ENCODE peak calls at places on chromosomes 5 and 9, in eight cellular contexts. A, M, I, R, E, Y, P and H are unnamed samples.
A peak's percentile ranks its signal among the peaks of the same experiment; 100 is the strongest.

GRCh38 chr5:151733727-151734408 is 24.6 kb downstream of the ATOX1 start:
- DNase-seq in M (no peak), Y (no peak), I (peak; percentile 41), R (no peak), P (no peak), E (no peak), A (no peak), H (no peak)

GRCh38 chr5:138574744-138575193 is 432 bp downstream of the HSPA9 start:
- DNase-seq in A (no peak), P (no peak), M (no peak), I (peak; percentile 24), E (no peak), R (peak; percentile 29), Y (no peak), H (peak; percentile 69)

GRCh38 chr5:146751054-146751453 is 127.5 kb downstream of the PPP2R2B start:
- DNase-seq in I (no peak), M (no peak), E (no peak), Y (no peak), R (no peak), A (no peak), P (no peak), H (no peak)

GRCh38 chr9:125509476-125509875 is 197.5 kb downstream of the MAPKAP1 start:
- DNase-seq in Y (no peak), P (no peak), I (peak; percentile 87), E (no peak), A (no peak), R (no peak), M (no peak), H (no peak)

GRCh38 chr5:97751556-97751955 is 568.5 kb upstream of the RIOK2 start:
- DNase-seq in R (no peak), Y (no peak), M (no peak), E (no peak), P (no peak), A (no peak), I (peak; percentile 10), H (no peak)

GRCh38 chr5:122311400-122311887 is 593 bp upstream of the SNCAIP start:
- DNase-seq in M (peak; percentile 28), A (peak; percentile 10), I (no peak), Y (no peak), R (peak; percentile 24), E (no peak), P (no peak), H (no peak)

GRCh38 chr9:4796988-4797956 is 4.5 kb downstream of the RCL1 start:
- DNase-seq in E (peak; percentile 38), Y (peak; percentile 33), P (no peak), R (no peak), I (peak; percentile 43), M (no peak), A (no peak), H (no peak)

GRCh38 chr5:80686757-80687156 is 32.0 kb upstream of the DHFR start:
- DNase-seq in R (no peak), P (no peak), Y (no peak), M (no peak), A (no peak), I (peak; percentile 36), E (peak; percentile 2), H (no peak)

GRCh38 chr5:2163940-2164490 is 281.3 kb upstream of the IRX4 start:
- DNase-seq in I (no peak), A (no peak), E (no peak), P (no peak), Y (no peak), M (no peak), R (no peak), H (peak; percentile 46)

GRCh38 chr9:36867672-36868471 is 166.2 kb downstream of the PAX5 start:
- DNase-seq in R (no peak), M (no peak), I (no peak), P (peak; percentile 90), A (peak; percentile 72), Y (no peak), E (no peak), H (peak; percentile 61)

GRCh38 chr9:35948901-35949318 is 9.0 kb downstream of the OR2S2 start:
- DNase-seq in Y (no peak), P (no peak), A (no peak), E (no peak), R (no peak), M (no peak), I (no peak), H (no peak)

GRCh38 chr9:129936222-129936621 is 101.0 kb downstream of the USP20 start:
- DNase-seq in E (no peak), A (no peak), P (no peak), I (no peak), Y (no peak), M (no peak), R (no peak), H (no peak)

DNA sequence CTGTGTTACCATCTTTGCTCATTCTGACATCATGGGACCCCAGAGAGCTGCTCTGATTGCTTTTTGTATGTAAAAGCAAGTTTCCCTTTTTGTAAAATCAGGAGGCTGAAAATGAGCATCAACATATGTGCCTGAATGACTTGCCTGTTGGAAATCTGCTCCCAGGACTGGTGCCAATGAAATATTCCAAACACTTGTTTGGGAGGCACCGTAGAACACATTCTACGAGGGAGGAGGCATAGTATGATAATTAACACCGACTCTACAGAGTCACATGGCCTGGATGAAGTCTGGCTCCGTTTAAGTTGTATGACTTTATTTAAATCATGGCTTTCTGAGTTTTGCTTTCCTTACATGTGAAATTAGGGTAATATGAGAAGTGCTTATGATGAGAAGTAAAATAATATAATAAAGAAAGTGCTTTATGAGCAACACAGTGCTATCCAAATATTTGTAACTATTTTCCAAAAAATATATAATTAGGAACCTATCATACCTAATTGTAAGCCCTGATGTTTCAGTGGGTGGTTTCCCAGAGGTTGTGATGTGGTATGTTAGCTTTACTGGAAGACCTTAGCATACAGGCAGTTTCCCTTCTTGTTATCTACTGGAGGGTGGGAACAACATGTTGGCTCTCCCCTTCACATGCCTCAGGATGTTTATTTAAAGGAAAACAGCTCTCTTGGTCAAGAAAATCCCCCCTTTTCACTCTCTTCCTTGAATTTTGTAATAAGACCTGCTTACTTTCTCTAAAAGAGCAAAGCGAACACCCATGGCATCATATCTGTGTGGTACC is 238.1 kb downstream of the FBXL7 start:
- DNase-seq in M (no peak), E (no peak), P (no peak), I (peak; percentile 17), R (no peak), Y (no peak), A (no peak), H (no peak)
- TF ChIP-seq POLR2A in M (no peak), E (no peak), P (no peak), I (no peak), R (no peak), Y (no peak), A (no peak), H (no peak)

DNA sequence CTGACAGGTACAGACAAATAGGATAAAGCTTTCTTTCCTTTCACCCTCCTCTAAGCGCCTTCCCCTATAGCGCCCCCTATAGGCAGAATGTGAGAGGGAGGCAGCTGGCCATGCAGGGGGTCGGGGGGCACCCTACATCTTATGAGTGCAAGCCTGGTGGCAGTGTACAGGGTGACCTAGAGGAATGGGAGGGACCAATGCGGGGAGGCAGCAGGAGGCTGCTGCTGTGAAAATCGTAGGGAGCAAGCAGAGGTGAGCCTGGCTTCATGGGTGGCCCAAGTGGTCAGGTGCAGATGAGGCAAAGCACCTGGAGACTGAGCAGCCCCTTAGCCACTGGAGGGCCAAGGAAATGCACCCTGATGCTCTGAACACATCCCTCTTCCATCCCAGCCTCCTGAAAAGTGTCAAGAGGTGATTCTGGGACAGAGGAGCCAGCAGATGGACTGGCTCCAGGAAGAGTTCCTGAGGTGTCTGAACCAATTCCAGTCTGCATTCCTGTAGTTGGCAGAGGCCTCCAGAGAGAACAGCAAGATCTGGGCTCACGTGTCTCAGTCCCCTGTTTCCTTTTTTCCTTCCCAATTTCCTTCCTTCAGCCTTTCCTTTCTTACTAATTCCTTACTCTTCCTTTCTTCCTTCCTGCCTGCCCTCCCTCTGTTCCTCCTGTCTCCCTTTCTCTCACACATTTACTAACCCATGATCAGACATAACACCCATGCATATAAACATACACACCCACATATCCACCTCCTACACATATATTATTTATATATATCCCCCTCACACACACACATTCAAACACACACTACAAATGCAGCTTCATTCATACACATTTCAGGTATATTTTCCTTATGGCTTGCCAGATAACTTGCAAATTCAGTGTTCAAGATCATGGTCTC is 32.8 kb upstream of the GALNT10 start:
- DNase-seq in E (no peak), Y (no peak), R (no peak), P (no peak), M (no peak), A (no peak), I (no peak), H (no peak)
- TF ChIP-seq CTCF in E (no peak), Y (no peak), R (no peak), P (no peak), M (no peak), A (no peak), I (no peak), H (no peak)

DNA sequence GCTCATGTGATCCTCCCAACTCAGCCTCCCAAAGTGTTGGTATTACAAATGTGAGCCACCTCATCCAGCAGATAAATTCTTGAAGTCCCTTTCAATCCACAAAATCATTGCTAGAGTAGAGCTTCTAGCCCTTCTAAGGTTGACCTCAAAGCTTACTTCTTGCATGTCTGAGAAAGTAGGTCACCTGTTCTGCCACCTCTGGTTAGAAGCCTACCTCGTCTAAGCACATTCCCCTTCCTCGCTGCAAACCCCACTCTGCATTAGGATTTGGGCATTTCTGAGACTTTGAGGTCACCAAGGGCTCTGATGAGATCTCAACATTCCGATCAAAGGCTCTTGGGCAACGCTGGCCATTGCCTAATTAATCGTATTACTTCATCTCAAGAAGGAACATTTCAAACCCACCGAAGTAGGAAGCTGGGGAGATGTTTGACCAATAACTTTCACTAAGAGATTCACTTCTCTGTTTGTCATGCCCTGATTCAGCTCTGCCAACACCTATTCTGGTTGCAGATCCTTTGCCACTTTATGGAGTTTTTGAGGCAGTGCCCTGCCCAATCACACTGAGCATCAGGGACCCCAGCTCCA is 8.6 kb downstream of the ADAM19 start:
- DNase-seq in M (no peak), Y (no peak), E (no peak), I (no peak), A (no peak), R (no peak), P (no peak), H (no peak)
- TF ChIP-seq POLR2A in M (no peak), Y (no peak), E (no peak), I (no peak), A (no peak), R (no peak), P (no peak), H (no peak)

DNA sequence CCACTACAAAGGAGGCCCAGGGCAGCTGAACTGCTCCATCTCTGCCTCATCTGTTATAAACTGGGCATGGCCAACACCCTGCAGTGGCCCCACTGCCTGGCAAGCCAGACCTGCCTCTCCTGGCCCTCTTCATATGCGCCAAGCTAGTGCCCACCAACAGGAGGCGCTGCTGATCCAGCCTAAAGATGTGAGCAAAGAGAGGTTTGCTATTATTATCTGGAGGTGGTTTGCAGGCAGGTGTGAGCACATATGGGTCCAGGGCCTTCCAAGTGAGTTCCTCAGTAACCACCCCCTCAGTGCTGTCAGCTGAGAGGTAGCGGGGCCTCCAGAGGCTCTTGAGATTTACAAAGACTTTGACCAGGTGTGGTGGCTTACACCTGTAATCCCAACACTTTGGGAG is 232.2 kb downstream of the SYK start:
- DNase-seq in M (peak; percentile 22), E (peak; percentile 4), A (peak; percentile 37), I (no peak), P (no peak), Y (no peak), R (no peak), H (no peak)
- TF ChIP-seq CTCF in M (no peak), E (peak; percentile 28), A (peak; percentile 4), I (peak; percentile 38), P (no peak), Y (no peak), R (no peak), H (no peak)